ENCODE peak calls at places on chromosomes 4 and X, in seven cellular contexts. I is activated T-cell treated with anti-CD3 and anti-CD28 coated beads for 48 hours; W is left cardiac atrium; M is WERI-Rb-1; N is left ventricle myocardium inferior; Y is erythroblast; O is stimulated activated CD8-positive, alpha-beta memory T cell treated with anti-CD3 and anti-CD28 coated beads, Interleukin-4, amount 100 ng/mL, for 24 hours. H is an unnamed sample.

GRCh38 chr4:4627111-4627510 is 85.3 kb upstream of the STX18 start:
- DNase-seq in I (no peak), N (no peak), W (no peak), Y (no peak), O (no peak), M (no peak), H (no peak)

GRCh38 chr4:180330521-180330920 is 1912.7 kb upstream of the TENM3 start:
- DNase-seq in O (no peak), Y (no peak), M (no peak), N (no peak), I (no peak), W (no peak), H (no peak)

GRCh38 chr4:98967916-98968315 is 27.6 kb upstream of the METAP1 start:
- DNase-seq in O (no peak), Y (no peak), M (no peak), I (no peak), N (no peak), W (no peak), H (no peak)

GRCh38 chr4:113761682-113762060 is at the start of gene CAMK2D:
- DNase-seq in N (peak), Y (peak), I (peak), W (peak), O (peak), M (peak), H (peak)

GRCh38 chr4:173505924-173506779 is 23.9 kb downstream of the HAND2 start:
- DNase-seq in W (peak), I (no peak), Y (peak), M (peak), N (peak), O (no peak), H (peak)

GRCh38 chrX:12013220-12013619 is 125.1 kb upstream of the FRMPD4 start:
- DNase-seq in I (no peak), W (no peak), O (no peak), M (no peak), N (no peak), Y (no peak), H (no peak)

GRCh38 chr4:3250956-3251690 is 2.2 kb downstream of the MSANTD1 start:
- DNase-seq in I (no peak), M (no peak), W (peak), N (peak), Y (no peak), O (no peak), H (no peak)

GRCh38 chrX:96480081-96480480 is 204.6 kb upstream of the DIAPH2 start:
- DNase-seq in N (no peak), W (no peak), I (no peak), M (no peak), O (no peak), Y (no peak), H (no peak)

GRCh38 chr4:25818293-25819240 is 44.2 kb downstream of the SEL1L3 start:
- DNase-seq in M (no peak), N (no peak), I (no peak), Y (no peak), W (no peak), O (no peak), H (no peak)

GRCh38 chr4:185016946-185017797 is 1.1 kb upstream of the HELT start:
- DNase-seq in I (no peak), O (no peak), M (no peak), Y (no peak), N (no peak), W (no peak), H (no peak)

GRCh38 chr4:152936446-152937279 is 540 bp downstream of the FHDC1 start:
- DNase-seq in Y (peak), I (no peak), O (no peak), M (peak), N (no peak), W (peak), H (no peak)

GRCh38 chrX:17374619-17375360 is at the start of gene NHS:
- DNase-seq in I (no peak), N (peak), Y (peak), M (peak), W (peak), O (no peak), H (peak)

GRCh38 chrX:140180585-140180984 is 215.3 kb upstream of the CXorf66 start:
- DNase-seq in W (no peak), O (no peak), M (no peak), Y (no peak), I (no peak), N (no peak), H (no peak)

GRCh38 chrX:135513140-135513535 is 7.3 kb upstream of the INTS6L start:
- DNase-seq in M (no peak), W (no peak), O (no peak), Y (no peak), N (no peak), I (no peak), H (no peak)

GRCh38 chr4:23373269-23373668 is 516.6 kb downstream of the PPARGC1A start:
- DNase-seq in I (peak), M (peak), W (peak), O (no peak), Y (peak), N (peak), H (peak)

GRCh38 chr4:138347561-138347960 is 105.4 kb upstream of the SLC7A11 start:
- DNase-seq in O (no peak), Y (no peak), W (no peak), I (no peak), M (no peak), N (no peak), H (no peak)

GRCh38 chrX:25432396-25432795 is 416.6 kb upstream of the ARX start:
- DNase-seq in W (no peak), I (no peak), N (no peak), M (no peak), O (no peak), Y (no peak), H (no peak)

GRCh38 chr4:7045961-7046921 is 3.1 kb downstream of the TADA2B start:
- DNase-seq in M (no peak), I (no peak), W (no peak), Y (no peak), N (no peak), O (no peak), H (no peak)

GRCh38 chr4:100431416-100431815 is 86.4 kb downstream of the EMCN start:
- DNase-seq in W (no peak), N (no peak), M (no peak), I (no peak), O (no peak), Y (no peak), H (no peak)

GRCh38 chr4:113584407-113585150 is 177.0 kb downstream of the CAMK2D start:
- DNase-seq in Y (no peak), N (no peak), M (peak), O (no peak), I (no peak), W (peak), H (no peak)

GRCh38 chr4:123345924-123346300 is 50.7 kb upstream of the SPRY1 start:
- DNase-seq in M (no peak), I (no peak), W (no peak), N (no peak), Y (no peak), O (no peak), H (no peak)

GRCh38 chr4:88919056-88919455 is 137.9 kb downstream of the FAM13A start:
- DNase-seq in O (no peak), W (no peak), M (no peak), I (no peak), N (no peak), Y (no peak), H (no peak)

GRCh38 chr4:69239777-69240176 is 25.2 kb upstream of the UGT2B11 start:
- DNase-seq in I (no peak), W (no peak), M (no peak), Y (peak), N (no peak), O (no peak), H (no peak)

GRCh38 chr4:82898322-82899243 is 2.0 kb upstream of the THAP9 start:
- DNase-seq in W (peak), M (no peak), O (no peak), Y (peak), N (no peak), I (no peak), H (peak)

GRCh38 chr4:151443777-151444176 is 34.8 kb downstream of the FHIP1A start:
- DNase-seq in W (no peak), Y (no peak), M (no peak), I (no peak), N (no peak), O (no peak), H (no peak)

GRCh38 chrX:150693782-150694574 is 782 bp downstream of the MTMR1 start:
- DNase-seq in M (peak), O (peak), W (peak), I (peak), N (peak), Y (peak), H (peak)

GRCh38 chr4:177194906-177195305 is 114.8 kb upstream of the NEIL3 start:
- DNase-seq in I (no peak), O (no peak), M (no peak), Y (no peak), N (no peak), W (no peak), H (no peak)

GRCh38 chrX:109797311-109797975 is 64.4 kb upstream of the ACSL4 start:
- DNase-seq in W (no peak), N (no peak), I (no peak), Y (peak), O (no peak), M (no peak), H (no peak)

GRCh38 chr4:101599620-101600019 is 190.9 kb upstream of the BANK1 start:
- DNase-seq in Y (no peak), I (no peak), M (no peak), O (no peak), N (no peak), W (no peak), H (no peak)

GRCh38 chr4:79446145-79446544 is 38.1 kb upstream of the GK2 start:
- DNase-seq in O (no peak), W (no peak), M (no peak), Y (no peak), N (no peak), I (no peak), H (no peak)

GRCh38 chr4:60384475-60384874 is 815.7 kb upstream of the ADGRL3 start:
- DNase-seq in Y (no peak), M (no peak), N (no peak), I (no peak), W (no peak), O (no peak), H (no peak)

GRCh38 chr4:39855909-39856512 is 121.7 kb downstream of the PDS5A start:
- DNase-seq in O (no peak), N (no peak), I (no peak), W (no peak), Y (peak), M (no peak), H (no peak)

GRCh38 chr4:99808260-99808857 is 8.3 kb upstream of the DAPP1 start:
- DNase-seq in I (peak), M (peak), O (peak), N (peak), Y (peak), W (peak), H (no peak)

GRCh38 chr4:173125216-173125812 is 43.3 kb upstream of the GALNT7 start:
- DNase-seq in Y (no peak), N (no peak), W (no peak), I (no peak), M (no peak), O (no peak), H (no peak)

GRCh38 chrX:123740006-123740405 is 7.2 kb upstream of the THOC2 start:
- DNase-seq in M (no peak), O (no peak), Y (no peak), I (no peak), N (no peak), W (no peak), H (no peak)